ENCODE peak calls at places on chromosomes 7 and 10, in eight cellular contexts. F is AG10803, J is PC-3, X is Calu3, E is AG04449, P is Panc1, Y is neural progenitor cell, G is WTC11. R is an unnamed sample.

GRCh38 chr10:68208424-68209042 is 23.4 kb downstream of the ATOH7 start:
- DNase-seq in P (no peak), G (peak; percentile 82), J (peak; percentile 96), E (no peak), X (peak; percentile 83), Y (peak; percentile 86), F (peak; percentile 85), R (peak; percentile 29)

GRCh38 chr10:6579193-6579903 is 728 bp downstream of the PRKCQ start:
- DNase-seq in J (no peak), E (no peak), X (no peak), F (no peak), G (no peak), P (no peak), Y (peak; percentile 26), R (no peak)

GRCh38 chr10:30463944-30464451 is 30.0 kb downstream of the MAP3K8 start:
- DNase-seq in E (no peak), Y (no peak), F (no peak), G (no peak), P (no peak), J (peak; percentile 23), X (no peak), R (no peak)

GRCh38 chr7:50962962-50963374 is 180.3 kb upstream of the GRB10 start:
- DNase-seq in P (no peak), X (peak; percentile 92), J (peak; percentile 97), F (peak; percentile 25), G (no peak), E (no peak), Y (peak; percentile 25), R (no peak)

GRCh38 chr10:93841930-93842329 is 51.8 kb upstream of the SLC35G1 start:
- DNase-seq in G (peak; percentile 72), Y (peak; percentile 69), E (no peak), P (no peak), X (no peak), F (no peak), J (no peak), R (no peak)

GRCh38 chr7:25759748-25760147 is 392.2 kb upstream of the NFE2L3 start:
- DNase-seq in P (no peak), E (no peak), X (no peak), F (no peak), G (peak; percentile 19), J (no peak), Y (peak; percentile 42), R (no peak)

GRCh38 chr10:126372359-126372758 is 15.9 kb downstream of the ADAM12 start:
- DNase-seq in E (no peak), G (no peak), X (no peak), P (no peak), F (no peak), J (no peak), Y (no peak), R (no peak)

GRCh38 chr10:5983813-5984212 is 6.5 kb upstream of the IL15RA start:
- DNase-seq in E (no peak), X (no peak), G (no peak), Y (no peak), P (no peak), J (no peak), F (no peak), R (no peak)

GRCh38 chr10:118003146-118003545 is 43.6 kb downstream of the RAB11FIP2 start:
- DNase-seq in Y (no peak), P (no peak), F (peak; percentile 48), J (no peak), E (no peak), G (no peak), X (no peak), R (no peak)

GRCh38 chr10:100979821-100980272 is 7.5 kb downstream of the MRPL43 start:
- DNase-seq in F (no peak), E (no peak), X (no peak), J (no peak), Y (no peak), G (no peak), P (no peak), R (peak; percentile 14)

GRCh38 chr10:72126184-72126871 is 38.0 kb upstream of the SPOCK2 start:
- DNase-seq in X (peak; percentile 24), P (no peak), J (peak; percentile 58), E (peak; percentile 4), F (peak; percentile 62), G (no peak), Y (peak; percentile 40), R (no peak)

GRCh38 chr7:47813614-47814260 is 134.5 kb downstream of the PKD1L1 start:
- DNase-seq in E (no peak), X (no peak), J (no peak), F (no peak), P (no peak), G (no peak), Y (no peak), R (no peak)

GRCh38 chr10:81848931-81849330 is 26.1 kb upstream of the NRG3 start:
- DNase-seq in G (no peak), J (no peak), P (no peak), E (no peak), X (no peak), F (no peak), Y (no peak), R (no peak)

GRCh38 chr7:156751319-156751718 is 110.7 kb downstream of the RNF32 start:
- DNase-seq in X (no peak), Y (no peak), F (peak; percentile 78), E (peak; percentile 78), G (no peak), P (no peak), J (peak; percentile 85), R (no peak)

GRCh38 chr7:55147736-55148135 is 128.9 kb downstream of the EGFR start:
- DNase-seq in G (no peak), Y (no peak), J (no peak), P (no peak), X (no peak), F (no peak), E (no peak), R (no peak)

GRCh38 chr10:119412244-119412750 is 130.2 kb downstream of the RGS10 start:
- DNase-seq in G (no peak), X (peak; percentile 16), P (no peak), Y (no peak), J (no peak), E (no peak), F (peak; percentile 73), R (peak; percentile 59)

GRCh38 chr7:130732980-130733865 is 784 bp downstream of the KLF14 start:
- DNase-seq in G (peak; percentile 52), X (peak; percentile 55), F (no peak), J (no peak), P (no peak), Y (peak; percentile 70), E (no peak), R (no peak)

GRCh38 chr10:36172054-36172531 is 530.0 kb upstream of the FZD8 start:
- DNase-seq in F (peak; percentile 88), E (peak; percentile 46), P (no peak), X (no peak), Y (no peak), J (peak; percentile 99), G (no peak), R (no peak)

GRCh38 chr10:97412891-97413304 is 11.8 kb upstream of the RRP12 start:
- DNase-seq in E (no peak), X (peak; percentile 7), J (peak; percentile 59), F (no peak), Y (no peak), G (no peak), P (no peak), R (no peak)

GRCh38 chr10:49300140-49300974 is 1.4 kb downstream of the C10orf71 start:
- DNase-seq in P (no peak), J (no peak), G (no peak), E (no peak), F (peak; percentile 40), Y (no peak), X (no peak), R (no peak)

GRCh38 chr10:125000366-125001312 is 58.7 kb downstream of the ZRANB1 start:
- DNase-seq in P (no peak), X (no peak), F (no peak), G (peak; percentile 17), J (no peak), Y (peak; percentile 76), E (no peak), R (no peak)
- TF ChIP-seq CTCF in P (no peak), X (no peak), F (peak; percentile 17), G (no peak), J (no peak), Y (peak; percentile 44), E (peak; percentile 11), R (peak; percentile 23)

GRCh38 chr7:143387156-143387975 is 6.2 kb downstream of the ZYX start:
- DNase-seq in E (no peak), G (peak; percentile 44), J (no peak), F (no peak), Y (peak; percentile 31), X (no peak), P (no peak), R (no peak)
- TF ChIP-seq CTCF in E (no peak), G (peak; percentile 35), J (peak; percentile 22), F (no peak), Y (peak; percentile 30), X (no peak), P (no peak), R (no peak)

DNA sequence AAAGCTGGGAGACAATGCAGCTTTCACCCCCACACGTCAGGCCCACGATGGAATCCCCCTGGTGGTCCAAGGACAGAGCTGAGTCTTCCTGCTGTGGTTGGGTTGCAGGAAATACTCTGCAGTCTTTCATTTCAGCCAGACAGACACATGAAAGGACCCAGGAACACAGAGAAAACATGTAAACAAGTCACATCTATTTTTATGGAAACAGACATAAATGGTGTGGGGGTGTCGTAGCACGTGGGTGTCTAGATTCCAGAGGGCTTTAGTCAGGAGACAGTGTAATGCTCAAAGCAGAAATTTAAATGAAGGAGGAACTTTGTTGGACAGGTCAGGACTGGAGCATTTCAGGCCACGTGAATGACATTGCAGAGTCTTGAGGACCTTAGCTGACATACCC is 444.6 kb downstream of the SUGCT start:
- DNase-seq in F (peak; percentile 39), J (no peak), X (no peak), G (no peak), P (no peak), Y (no peak), E (no peak), R (no peak)
- TF ChIP-seq CTCF in F (no peak), J (no peak), X (no peak), G (no peak), P (no peak), Y (no peak), E (no peak), R (no peak)

GRCh38 chr10:121751191-121751760 is 153.0 kb upstream of the FGFR2 start:
- DNase-seq in P (no peak), Y (no peak), X (no peak), F (no peak), J (no peak), E (no peak), G (no peak), R (no peak)

GRCh38 chr10:121754667-121755066 is 156.4 kb upstream of the FGFR2 start:
- DNase-seq in F (no peak), P (no peak), G (no peak), J (no peak), Y (no peak), E (no peak), X (no peak), R (no peak)

DNA sequence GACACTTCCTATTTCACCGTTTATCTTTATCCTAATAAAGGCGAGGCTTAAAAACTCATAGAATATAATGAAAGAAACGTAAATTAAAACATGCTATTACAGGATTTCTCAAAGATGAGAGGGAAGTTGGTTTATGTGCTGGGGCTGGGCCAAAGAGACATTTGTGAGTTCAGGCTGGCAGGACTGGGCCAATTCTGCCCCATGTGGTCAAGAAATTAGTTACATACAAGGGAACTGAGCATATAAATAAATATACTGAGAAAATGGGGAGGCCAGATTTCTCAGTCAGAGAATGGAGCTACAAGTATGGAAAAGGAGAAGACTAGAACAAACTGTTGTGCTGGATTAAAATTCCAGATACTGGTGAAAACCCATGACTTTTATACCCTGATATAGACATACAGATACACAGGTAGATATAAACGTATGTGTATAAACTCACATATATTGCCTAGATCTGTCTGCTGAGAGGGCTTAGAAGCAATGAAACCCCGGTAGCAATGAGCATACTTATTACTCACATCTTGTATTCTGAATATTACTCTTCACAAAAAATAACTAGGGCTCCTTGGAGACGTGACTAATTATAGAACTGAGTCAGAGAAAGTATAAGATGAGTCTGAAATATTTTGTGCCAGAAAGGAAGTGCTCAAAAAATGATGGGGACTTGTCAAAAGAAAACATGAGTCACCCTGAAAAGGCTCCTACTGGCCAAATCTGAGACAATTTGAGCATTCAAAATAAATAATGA is 155.7 kb upstream of the FGFR2 start:
- DNase-seq in E (peak; percentile 46), P (peak; percentile 53), X (no peak), G (no peak), F (peak; percentile 76), J (peak; percentile 88), Y (no peak), R (no peak)
- TF ChIP-seq CTCF in E (peak; percentile 23), P (peak; percentile 64), X (no peak), G (peak; percentile 23), F (peak; percentile 43), J (peak; percentile 46), Y (peak; percentile 46), R (no peak)

R was measured in dorsolateral prefrontal cortex.